ENCODE peak calls at places on chromosomes 13 and 19, in six cellular contexts. D is kidney epithelial cell; M is GM23248; A is body of pancreas; N is CD8-positive, alpha-beta memory T cell; W is SK-N-SH. Q is an unnamed sample.

GRCh38 chr19:19232231-19232630 is 20.5 kb downstream of the NCAN start:
- DNase-seq in D (no peak), M (no peak), A (no peak), N (no peak), W (no peak), Q (no peak)

GRCh38 chr13:31121327-31122140 is 40.2 kb downstream of the HSPH1 start:
- DNase-seq in D (no peak), M (no peak), A (no peak), N (no peak), W (no peak), Q (no peak)

GRCh38 chr13:87280139-87280538 is 391.0 kb upstream of the SLITRK5 start:
- DNase-seq in D (no peak), M (no peak), A (no peak), N (no peak), W (no peak), Q (no peak)

GRCh38 chr13:30037306-30037705 is 186.9 kb upstream of the UBL3 start:
- DNase-seq in D (no peak), M (no peak), A (no peak), N (no peak), W (peak), Q (no peak)

GRCh38 chr13:21326155-21327030 is 132.7 kb downstream of the ZDHHC20 start:
- DNase-seq in D (no peak), M (peak), A (no peak), N (peak), W (peak), Q (peak)

GRCh38 chr19:58406818-58407657 is 1.4 kb upstream of the ZNF584 start:
- DNase-seq in D (no peak), M (peak), A (no peak), N (no peak), W (no peak), Q (no peak)

GRCh38 chr13:111519490-111520170 is 199.2 kb downstream of the TEX29 start:
- DNase-seq in D (no peak), M (no peak), A (no peak), N (no peak), W (no peak), Q (no peak)

GRCh38 chr13:72726721-72727416 is 560 bp downstream of the MZT1 start:
- DNase-seq in D (no peak), M (peak), A (peak), N (no peak), W (peak), Q (peak)

GRCh38 chr19:38693380-38694223 is 46.2 kb downstream of the ACTN4 start:
- DNase-seq in D (peak), M (peak), A (peak), N (peak), W (no peak), Q (peak)

GRCh38 chr13:110872768-110873638 is 41.9 kb downstream of the ANKRD10 start:
- DNase-seq in D (no peak), M (no peak), A (no peak), N (no peak), W (no peak), Q (no peak)

DNA sequence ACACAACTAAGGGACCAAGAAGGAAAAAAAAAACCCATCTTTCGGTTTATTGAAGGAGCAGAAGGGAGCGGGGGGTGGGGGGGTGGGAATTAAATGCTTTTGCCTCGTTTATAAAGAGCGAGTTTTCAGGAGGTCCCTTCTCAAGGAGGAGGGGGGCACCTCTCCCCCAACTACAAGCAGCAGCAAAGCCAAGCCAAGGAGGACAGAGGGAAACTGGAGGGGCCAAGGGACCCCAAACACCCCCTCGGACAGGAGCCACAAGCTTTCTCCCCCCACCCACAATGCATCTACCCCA is 2.4 kb downstream of the IRF2BP1 start:
- DNase-seq in D (no peak), M (no peak), A (no peak), N (no peak), W (no peak), Q (no peak)
- H3K4me3 ChIP-seq in D (no peak), M (peak), A (no peak), N (no peak), W (peak), Q (peak)

GRCh38 chr13:80361298-80361697 is 20.4 kb upstream of the SPRY2 start:
- DNase-seq in D (no peak), M (no peak), A (no peak), N (no peak), W (no peak), Q (peak)

GRCh38 chr13:80361883-80362327 is 21.0 kb upstream of the SPRY2 start:
- DNase-seq in D (no peak), M (no peak), A (no peak), N (no peak), W (no peak), Q (peak)

GRCh38 chr13:80360298-80360827 is 19.4 kb upstream of the SPRY2 start:
- DNase-seq in D (no peak), M (no peak), A (no peak), N (no peak), W (no peak), Q (no peak)

GRCh38 chr13:80362488-80362887 is 21.6 kb upstream of the SPRY2 start:
- DNase-seq in D (no peak), M (no peak), A (no peak), N (no peak), W (no peak), Q (no peak)

GRCh38 chr13:80359459-80360297 is 18.8 kb upstream of the SPRY2 start:
- DNase-seq in D (no peak), M (no peak), A (no peak), N (no peak), W (no peak), Q (no peak)
- H3K4me3 ChIP-seq in D (no peak), M (no peak), A (no peak), N (no peak), W (no peak), Q (no peak)

GRCh38 chr19:8259922-8260247 is 48.3 kb downstream of the CD320 start:
- DNase-seq in D (no peak), M (no peak), A (peak), N (no peak), W (no peak), Q (no peak)
- H3K4me3 ChIP-seq in D (no peak), M (no peak), A (no peak), N (no peak), W (no peak), Q (no peak)

GRCh38 chr13:113471844-113472243 is 18.6 kb upstream of the ADPRHL1 start:
- DNase-seq in D (no peak), M (no peak), A (no peak), N (no peak), W (no peak), Q (no peak)
- H3K4me3 ChIP-seq in D (no peak), M (no peak), A (no peak), N (no peak), W (no peak), Q (no peak)

GRCh38 chr19:7729831-7730285 is 2.1 kb downstream of the CLEC4G start:
- DNase-seq in D (no peak), M (no peak), A (no peak), N (peak), W (no peak), Q (no peak)
- H3K4me3 ChIP-seq in D (no peak), M (no peak), A (no peak), N (no peak), W (no peak), Q (no peak)